ENCODE peak calls at places on chromosomes 12 and 14, in ten cellular contexts. D is AG04450; S is A549; H is foreskin fibroblast; R is CD8-positive, alpha-beta T cell; W is tibial artery; K is dorsolateral prefrontal cortex; X is ovary; Q is fibroblast of lung; E is SK-N-SH. Z is an unnamed sample.

GRCh38 chr12:111451649-111452129 is 46.0 kb downstream of the SH2B3 start:
- DNase-seq in X (no peak), D (no peak), R (no peak), K (no peak), E (peak), S (peak), Q (peak), W (peak), H (peak), Z (no peak)

GRCh38 chr14:102949801-102950451 is 27.5 kb downstream of the AMN start:
- DNase-seq in W (peak), H (peak), E (no peak), S (no peak), R (no peak), Q (peak), K (peak), X (no peak), D (no peak), Z (no peak)

GRCh38 chr12:88453323-88453722 is 126.9 kb downstream of the KITLG start:
- DNase-seq in D (no peak), Q (peak), H (no peak), R (no peak), S (no peak), X (no peak), E (no peak), K (no peak), W (no peak), Z (no peak)

GRCh38 chr12:132263451-132264065 is 65.8 kb downstream of the GALNT9 start:
- DNase-seq in E (no peak), X (no peak), Q (no peak), D (no peak), K (no peak), W (no peak), S (no peak), R (no peak), H (no peak), Z (no peak)

GRCh38 chr14:105322791-105323556 is 8.4 kb downstream of the PACS2 start:
- DNase-seq in E (peak), X (no peak), Q (no peak), K (no peak), S (no peak), D (no peak), W (no peak), H (no peak), R (no peak), Z (no peak)

GRCh38 chr14:23539209-23539866 is 12.2 kb downstream of the ZFHX2 start:
- DNase-seq in W (no peak), Q (peak), H (no peak), X (no peak), S (peak), D (no peak), K (no peak), R (no peak), E (peak), Z (peak)

GRCh38 chr14:26444745-26445144 is 153.1 kb downstream of the NOVA1 start:
- DNase-seq in D (no peak), R (no peak), W (no peak), Q (peak), S (no peak), K (no peak), X (no peak), E (no peak), H (no peak), Z (no peak)

GRCh38 chr12:19916193-19916498 is 452.2 kb upstream of the PDE3A start:
- DNase-seq in S (no peak), Q (no peak), E (no peak), D (no peak), H (no peak), R (no peak), K (no peak), X (no peak), W (no peak), Z (no peak)

GRCh38 chr12:77122661-77123060 is 57.3 kb upstream of the E2F7 start:
- DNase-seq in H (no peak), Q (peak), D (no peak), W (no peak), E (no peak), R (no peak), K (no peak), S (no peak), X (no peak), Z (no peak)

GRCh38 chr14:63727231-63727735 is 582 bp downstream of the SGPP1 start:
- DNase-seq in Q (peak), H (peak), D (peak), S (peak), K (peak), R (peak), W (peak), X (peak), E (peak), Z (peak)

GRCh38 chr12:127635838-127636237 is 631.1 kb upstream of the TMEM132C start:
- DNase-seq in H (no peak), W (no peak), D (no peak), E (no peak), Q (no peak), S (no peak), K (no peak), X (no peak), R (no peak), Z (no peak)

GRCh38 chr12:81450920-81451739 is 308.0 kb downstream of the PPFIA2 start:
- DNase-seq in R (no peak), D (peak), H (peak), E (peak), K (no peak), Q (peak), W (no peak), S (peak), X (no peak), Z (peak)

GRCh38 chr14:55697358-55697985 is 117.5 kb downstream of the KTN1 start:
- DNase-seq in D (no peak), X (no peak), Q (no peak), H (no peak), E (no peak), K (no peak), W (no peak), R (no peak), S (peak), Z (no peak)

GRCh38 chr14:36805116-36805515 is 143.5 kb downstream of the PAX9 start:
- DNase-seq in D (no peak), W (no peak), H (no peak), X (no peak), K (no peak), Q (no peak), S (no peak), E (no peak), R (no peak), Z (no peak)

GRCh38 chr12:25200703-25201102 is 5.7 kb downstream of the ETFRF1 start:
- DNase-seq in S (no peak), H (peak), W (no peak), R (no peak), E (no peak), X (no peak), Q (peak), D (no peak), K (no peak), Z (no peak)

GRCh38 chr14:103630364-103631108 is 1.5 kb downstream of the KLC1 start:
- DNase-seq in Q (no peak), S (no peak), D (no peak), K (no peak), X (no peak), H (no peak), W (no peak), E (no peak), R (no peak), Z (no peak)

GRCh38 chr12:81300454-81300853 is 222.6 kb downstream of the ACSS3 start:
- DNase-seq in E (no peak), R (no peak), D (no peak), H (no peak), S (no peak), X (no peak), W (no peak), K (no peak), Q (no peak), Z (no peak)

GRCh38 chr14:52413729-52414453 is 99.8 kb downstream of the PTGER2 start:
- DNase-seq in E (no peak), R (no peak), H (peak), W (no peak), K (no peak), S (no peak), Q (peak), X (no peak), D (no peak), Z (no peak)

GRCh38 chr14:105128059-105128458 is 40.5 kb downstream of the JAG2 start:
- DNase-seq in Q (no peak), R (peak), K (no peak), X (no peak), S (no peak), W (no peak), H (no peak), D (no peak), E (no peak), Z (no peak)

GRCh38 chr12:91704446-91704845 is 441.2 kb downstream of the BTG1 start:
- DNase-seq in E (no peak), H (peak), R (no peak), D (no peak), X (no peak), K (no peak), Q (peak), W (no peak), S (peak), Z (no peak)

GRCh38 chr12:112303004-112303403 is 79.2 kb downstream of the HECTD4 start:
- DNase-seq in S (peak), W (no peak), R (peak), H (peak), E (no peak), X (no peak), Q (peak), K (no peak), D (peak), Z (no peak)

GRCh38 chr14:21069388-21070082 is 569 bp upstream of the ARHGEF40 start:
- DNase-seq in R (no peak), Q (peak), E (peak), D (no peak), W (no peak), X (peak), S (no peak), H (no peak), K (no peak), Z (no peak)

GRCh38 chr12:79933580-79934264 is 1.2 kb downstream of the PPP1R12A start:
- DNase-seq in S (no peak), D (no peak), W (no peak), Q (peak), K (no peak), E (peak), R (peak), X (no peak), H (peak), Z (no peak)

GRCh38 chr12:127987199-127987901 is 279.6 kb upstream of the TMEM132C start:
- DNase-seq in W (no peak), Q (no peak), K (no peak), E (no peak), S (no peak), H (no peak), D (no peak), R (no peak), X (no peak), Z (no peak)

GRCh38 chr14:104877066-104877805 is 12.2 kb downstream of the CEP170B start:
- DNase-seq in Q (no peak), S (no peak), K (no peak), W (no peak), H (no peak), X (no peak), D (no peak), R (no peak), E (no peak), Z (no peak)

GRCh38 chr12:80634903-80635302 is 72.5 kb upstream of the MYF6 start:
- DNase-seq in R (no peak), H (no peak), W (no peak), S (no peak), E (no peak), X (no peak), D (no peak), Q (no peak), K (no peak), Z (no peak)

DNA sequence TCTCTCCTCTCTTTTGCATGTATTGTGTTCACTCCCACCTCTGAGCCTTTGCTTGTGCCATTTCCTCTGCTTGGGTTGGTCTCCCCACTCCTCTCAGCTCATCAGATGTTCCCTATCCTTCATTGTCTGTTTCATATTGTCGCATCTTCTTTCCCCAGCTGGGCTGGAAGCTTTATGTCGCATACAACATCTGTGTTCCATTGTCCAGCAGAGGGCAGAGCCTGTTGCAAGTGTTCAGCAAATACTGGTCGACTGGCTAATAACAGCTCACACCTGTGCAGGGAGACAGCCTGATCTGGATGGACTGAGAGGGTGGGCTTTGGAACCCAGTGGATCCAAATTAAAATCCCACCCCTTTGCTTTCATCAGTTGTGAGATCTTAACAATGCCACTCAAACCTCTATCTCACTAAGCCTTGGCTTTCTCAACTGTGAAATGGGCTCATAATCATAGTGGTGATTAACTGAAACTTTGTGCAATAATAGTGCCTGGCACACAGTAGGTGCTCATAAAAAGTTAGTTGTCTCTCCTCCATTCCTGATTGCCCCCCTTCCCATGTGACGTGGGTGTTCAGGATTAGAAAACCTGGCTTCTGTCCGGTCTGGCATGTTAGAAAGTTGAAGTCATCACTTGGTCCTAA is 75.8 kb downstream of the RIN3 start:
- DNase-seq in Q (peak), X (no peak), H (peak), W (no peak), R (no peak), K (peak), S (peak), D (no peak), E (no peak), Z (no peak)
- TF ChIP-seq CTCF in Q (peak), X (no peak), H (peak), W (no peak), R (no peak), K (no peak), S (peak), D (peak), E (peak), Z (no peak)

DNA sequence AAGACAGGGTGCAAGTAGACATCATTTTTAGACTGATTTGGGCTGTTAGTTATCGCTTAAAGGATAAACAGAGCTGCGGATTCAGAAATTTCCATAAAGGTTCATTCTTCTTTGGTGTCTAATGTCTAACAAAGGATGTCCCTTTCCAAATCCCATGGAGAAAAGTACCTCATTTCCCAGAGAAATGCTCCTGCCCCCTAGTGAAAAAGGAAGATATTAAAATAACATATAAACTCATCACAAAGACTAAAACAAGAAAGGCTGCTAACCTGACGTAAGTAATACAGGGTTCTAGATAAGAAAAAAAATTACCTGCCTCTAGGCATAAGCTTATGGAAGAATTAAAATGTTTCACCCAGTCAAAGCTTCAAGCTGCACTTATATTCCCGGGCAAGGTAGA is 22.8 kb downstream of the ARMH4 start:
- DNase-seq in K (no peak), S (no peak), H (no peak), X (no peak), W (no peak), R (no peak), E (no peak), Q (no peak), D (no peak), Z (no peak)
- TF ChIP-seq CTCF in K (no peak), S (peak), H (peak), X (no peak), W (no peak), R (no peak), E (peak), Q (no peak), D (no peak), Z (peak)

GRCh38 chr14:67762051-67762450 is 54.3 kb downstream of the ZFYVE26 start:
- DNase-seq in K (no peak), W (no peak), E (no peak), Q (no peak), D (no peak), R (no peak), H (no peak), S (no peak), X (no peak), Z (no peak)
- TF ChIP-seq CTCF in K (no peak), W (no peak), E (no peak), Q (no peak), D (no peak), R (no peak), H (no peak), S (no peak), X (no peak), Z (no peak)

GRCh38 chr12:49559011-49559675 is 8.8 kb downstream of the MCRS1 start:
- DNase-seq in K (no peak), D (no peak), S (no peak), E (no peak), W (no peak), H (no peak), R (no peak), X (no peak), Q (no peak), Z (no peak)

GRCh38 chr12:49556391-49557186 is 11.4 kb downstream of the MCRS1 start:
- DNase-seq in Q (no peak), R (no peak), K (no peak), S (no peak), X (no peak), H (no peak), D (no peak), W (no peak), E (peak), Z (no peak)

GRCh38 chr12:49558526-49558925 is 9.4 kb downstream of the MCRS1 start:
- DNase-seq in S (no peak), D (no peak), W (no peak), E (no peak), Q (no peak), H (no peak), X (no peak), K (no peak), R (no peak), Z (no peak)

GRCh38 chr12:49557187-49557916 is 10.6 kb downstream of the MCRS1 start:
- DNase-seq in S (no peak), W (no peak), Q (no peak), K (no peak), D (no peak), R (no peak), E (peak), H (no peak), X (no peak), Z (no peak)

DNA sequence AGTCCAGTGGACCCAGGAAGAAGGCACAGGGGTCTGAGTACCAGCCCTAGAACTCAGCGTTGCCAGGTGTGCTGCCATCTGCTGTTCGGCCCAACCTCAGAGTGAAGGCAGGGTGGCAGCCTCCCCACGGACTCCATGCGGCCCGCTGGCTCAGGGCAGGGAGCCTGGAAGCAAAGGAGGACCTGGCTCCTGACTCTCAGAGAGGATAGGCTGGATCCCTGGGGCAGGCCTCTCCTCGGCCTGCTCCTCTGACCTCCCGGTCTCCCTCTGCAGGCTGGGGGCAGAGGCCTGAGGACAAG is 10.1 kb downstream of the MCRS1 start:
- DNase-seq in W (no peak), H (no peak), S (peak), Q (no peak), K (no peak), X (no peak), E (no peak), D (no peak), R (no peak), Z (no peak)
- TF ChIP-seq CTCF in W (no peak), H (peak), S (peak), Q (no peak), K (no peak), X (no peak), E (peak), D (peak), R (no peak), Z (peak)

GRCh38 chr14:76774471-76775158 is 13.3 kb downstream of the VASH1 start:
- DNase-seq in E (no peak), X (no peak), W (peak), H (no peak), Q (no peak), D (no peak), R (no peak), K (no peak), S (no peak), Z (no peak)

GRCh38 chr14:76773956-76774355 is 12.7 kb downstream of the VASH1 start:
- DNase-seq in K (no peak), W (peak), R (no peak), E (no peak), H (no peak), X (peak), D (no peak), S (no peak), Q (no peak), Z (no peak)

GRCh38 chr14:76771432-76771980 is 10.2 kb downstream of the VASH1 start:
- DNase-seq in W (no peak), R (no peak), X (no peak), H (no peak), E (no peak), S (no peak), D (no peak), Q (no peak), K (no peak), Z (no peak)

GRCh38 chr14:76772300-76773187 is 11.3 kb downstream of the VASH1 start:
- DNase-seq in X (peak), Q (peak), E (no peak), H (peak), S (no peak), W (peak), K (peak), D (peak), R (no peak), Z (no peak)

GRCh38 chr14:76773188-76773885 is 12.1 kb downstream of the VASH1 start:
- DNase-seq in R (no peak), S (peak), D (peak), H (peak), W (peak), X (peak), Q (peak), E (peak), K (peak), Z (no peak)
- TF ChIP-seq CTCF in R (no peak), S (no peak), D (peak), H (peak), W (no peak), X (no peak), Q (peak), E (peak), K (no peak), Z (no peak)

GRCh38 chr12:54628186-54628846 is 6.4 kb downstream of the LACRT start:
- DNase-seq in E (no peak), Q (no peak), H (no peak), D (no peak), K (no peak), S (no peak), X (no peak), W (no peak), R (no peak), Z (no peak)

GRCh38 chr12:54624316-54625279 is 10.1 kb downstream of the LACRT start:
- DNase-seq in S (no peak), K (no peak), E (no peak), Q (no peak), H (no peak), X (no peak), W (no peak), D (no peak), R (no peak), Z (no peak)

GRCh38 chr12:54616933-54617535 is 17.7 kb downstream of the LACRT start:
- DNase-seq in D (no peak), S (no peak), X (no peak), W (no peak), Q (no peak), K (no peak), R (no peak), E (no peak), H (no peak), Z (no peak)

GRCh38 chr12:54627304-54627703 is 7.4 kb downstream of the LACRT start:
- DNase-seq in S (no peak), H (no peak), X (no peak), E (no peak), Q (no peak), W (no peak), R (no peak), K (no peak), D (no peak), Z (no peak)

GRCh38 chr12:54622463-54623183 is 12.1 kb downstream of the LACRT start:
- DNase-seq in D (no peak), R (no peak), E (no peak), K (no peak), X (no peak), W (no peak), S (peak), H (peak), Q (peak), Z (no peak)
- TF ChIP-seq CTCF in D (peak), R (no peak), E (peak), K (no peak), X (no peak), W (peak), S (no peak), H (peak), Q (no peak), Z (no peak)

DNA sequence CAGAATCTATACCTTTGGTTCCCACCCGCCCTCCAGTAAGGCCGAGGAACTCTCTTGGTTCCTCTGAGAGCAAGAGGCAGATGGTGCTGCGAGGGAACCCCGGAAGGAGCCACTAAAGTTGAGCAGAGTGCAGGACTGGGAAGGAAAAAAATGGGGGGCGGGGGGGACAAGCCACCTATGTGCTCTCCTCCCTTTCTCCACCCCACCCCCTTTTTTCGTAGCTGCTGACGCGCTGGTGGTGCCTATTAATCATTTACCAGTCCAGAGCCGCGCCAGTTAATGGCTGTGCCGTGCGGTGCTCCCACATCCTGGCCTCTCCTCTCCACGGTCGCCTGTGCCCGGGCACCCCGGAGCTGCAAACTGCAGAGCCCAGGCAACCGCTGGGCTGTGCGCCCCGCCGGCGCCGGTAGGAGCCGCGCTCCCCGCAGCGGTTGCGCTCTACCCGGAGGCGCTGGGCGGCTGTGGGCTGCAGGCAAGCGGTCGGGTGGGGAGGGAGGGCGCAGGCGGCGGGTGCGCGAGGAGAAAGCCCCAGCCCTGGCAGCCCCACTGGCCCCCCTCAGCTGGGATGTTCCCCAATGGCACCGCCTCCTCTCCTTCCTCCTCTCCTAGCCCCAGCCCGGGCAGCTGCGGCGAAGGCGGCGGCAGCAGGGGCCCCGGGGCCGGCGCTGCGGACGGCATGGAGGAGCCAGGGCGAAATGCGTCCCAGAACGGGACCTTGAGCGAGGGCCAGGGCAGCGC is 1.3 kb downstream of the SSTR1 start:
- DNase-seq in R (no peak), K (peak), X (no peak), D (no peak), E (no peak), H (peak), W (no peak), Q (peak), S (no peak), Z (no peak)
- TF ChIP-seq CTCF in R (no peak), K (no peak), X (no peak), D (peak), E (no peak), H (peak), W (no peak), Q (peak), S (no peak), Z (no peak)